ENCODE peak calls at places on chromosome 7, in eight cellular contexts. One of them, this sample, is unnamed. For H3K36me3, the result is how much of the 10 kb centered on the place peaks cover.

GRCh38 chr7:124029789-124030188 is 3.1 kb downstream of the TMEM229A start:
- DNase-seq in brain microvascular endothelial cell: no peak
- DNase-seq in ovary: no peak
- DNase-seq in mucosa of descending colon: no peak
- DNase-seq in SK-N-SH: no peak
- DNase-seq in astrocyte: no peak
- DNase-seq in heart right ventricle: no peak
- DNase-seq in right lobe of liver: no peak
- DNase-seq in this sample: no peak

GRCh38 chr7:22074961-22075360 is 129.3 kb upstream of the CDCA7L start:
- DNase-seq in ovary: no peak
- DNase-seq in SK-N-SH: no peak
- DNase-seq in right lobe of liver: no peak
- DNase-seq in mucosa of descending colon: no peak
- DNase-seq in heart right ventricle: no peak
- DNase-seq in brain microvascular endothelial cell: no peak
- DNase-seq in astrocyte: no peak
- DNase-seq in this sample: no peak

GRCh38 chr7:102888561-102889233 is 24.1 kb upstream of the LRRC17 start:
- DNase-seq in astrocyte: no peak
- DNase-seq in right lobe of liver: no peak
- DNase-seq in ovary: no peak
- DNase-seq in mucosa of descending colon: no peak
- DNase-seq in brain microvascular endothelial cell: no peak
- DNase-seq in SK-N-SH: no peak
- DNase-seq in heart right ventricle: no peak
- DNase-seq in this sample: no peak

GRCh38 chr7:28005075-28005847 is 175.3 kb downstream of the JAZF1 start:
- DNase-seq in mucosa of descending colon: no peak
- DNase-seq in astrocyte: peak
- DNase-seq in SK-N-SH: no peak
- DNase-seq in heart right ventricle: no peak
- DNase-seq in ovary: no peak
- DNase-seq in brain microvascular endothelial cell: no peak
- DNase-seq in right lobe of liver: peak
- DNase-seq in this sample: no peak

GRCh38 chr7:48416327-48416908 is 245.2 kb downstream of the ABCA13 start:
- DNase-seq in right lobe of liver: no peak
- DNase-seq in ovary: no peak
- DNase-seq in astrocyte: no peak
- DNase-seq in mucosa of descending colon: no peak
- DNase-seq in SK-N-SH: no peak
- DNase-seq in brain microvascular endothelial cell: no peak
- DNase-seq in heart right ventricle: no peak
- DNase-seq in this sample: no peak

GRCh38 chr7:148464932-148465331 is 125.6 kb upstream of the C7orf33 start:
- DNase-seq in mucosa of descending colon: no peak
- DNase-seq in ovary: no peak
- DNase-seq in heart right ventricle: no peak
- DNase-seq in right lobe of liver: no peak
- DNase-seq in astrocyte: no peak
- DNase-seq in SK-N-SH: no peak
- DNase-seq in brain microvascular endothelial cell: no peak
- DNase-seq in this sample: no peak

GRCh38 chr7:6160191-6160623 is 112.2 kb downstream of the CYTH3 start:
- DNase-seq in heart right ventricle: peak
- DNase-seq in ovary: peak
- DNase-seq in astrocyte: peak
- DNase-seq in SK-N-SH: peak
- DNase-seq in brain microvascular endothelial cell: peak
- DNase-seq in right lobe of liver: peak
- DNase-seq in mucosa of descending colon: peak
- DNase-seq in this sample: peak

GRCh38 chr7:44073664-44074348 is 8.4 kb upstream of the PGAM2 start:
- DNase-seq in right lobe of liver: peak
- DNase-seq in SK-N-SH: no peak
- DNase-seq in astrocyte: peak
- DNase-seq in heart right ventricle: peak
- DNase-seq in ovary: no peak
- DNase-seq in brain microvascular endothelial cell: peak
- DNase-seq in mucosa of descending colon: peak
- DNase-seq in this sample: no peak

GRCh38 chr7:1063361-1063760 is 19.0 kb downstream of the GPR146 start:
- DNase-seq in SK-N-SH: no peak
- DNase-seq in brain microvascular endothelial cell: no peak
- DNase-seq in astrocyte: no peak
- DNase-seq in heart right ventricle: no peak
- DNase-seq in right lobe of liver: no peak
- DNase-seq in ovary: no peak
- DNase-seq in mucosa of descending colon: no peak
- DNase-seq in this sample: no peak

GRCh38 chr7:25569765-25570164 is 341.5 kb upstream of the NPVF start:
- DNase-seq in ovary: no peak
- DNase-seq in mucosa of descending colon: no peak
- DNase-seq in right lobe of liver: no peak
- DNase-seq in heart right ventricle: no peak
- DNase-seq in brain microvascular endothelial cell: no peak
- DNase-seq in SK-N-SH: no peak
- DNase-seq in astrocyte: no peak
- DNase-seq in this sample: no peak

GRCh38 chr7:25567430-25567829 is 339.1 kb upstream of the NPVF start:
- DNase-seq in mucosa of descending colon: no peak
- DNase-seq in astrocyte: no peak
- DNase-seq in brain microvascular endothelial cell: no peak
- DNase-seq in right lobe of liver: no peak
- DNase-seq in SK-N-SH: no peak
- DNase-seq in heart right ventricle: no peak
- DNase-seq in ovary: no peak
- DNase-seq in this sample: no peak

GRCh38 chr7:25564980-25565379 is 336.7 kb upstream of the NPVF start:
- DNase-seq in heart right ventricle: no peak
- DNase-seq in SK-N-SH: no peak
- DNase-seq in mucosa of descending colon: no peak
- DNase-seq in ovary: no peak
- DNase-seq in right lobe of liver: no peak
- DNase-seq in brain microvascular endothelial cell: no peak
- DNase-seq in astrocyte: no peak
- DNase-seq in this sample: no peak

DNA sequence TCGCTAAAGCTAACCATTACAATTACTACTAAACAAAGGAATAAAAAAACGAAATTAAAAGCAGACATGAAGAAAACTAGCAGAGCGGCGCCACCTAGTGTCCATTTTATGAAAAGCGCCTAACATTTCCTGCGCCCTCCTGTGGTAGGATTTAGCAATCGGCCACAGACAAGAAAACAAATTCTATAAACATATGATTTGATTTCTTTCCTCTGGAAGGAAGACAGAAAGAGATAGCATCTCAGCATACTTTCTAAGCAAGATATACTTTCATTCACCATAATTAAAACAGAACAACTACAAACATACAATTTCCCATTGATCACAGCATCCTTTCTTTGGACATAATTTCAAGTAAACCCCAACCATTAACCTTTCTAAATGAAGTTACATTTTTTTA is 337.7 kb upstream of the NPVF start:
- DNase-seq in mucosa of descending colon: peak
- DNase-seq in right lobe of liver: peak
- DNase-seq in astrocyte: peak
- DNase-seq in SK-N-SH: peak
- DNase-seq in heart right ventricle: peak
- DNase-seq in brain microvascular endothelial cell: peak
- DNase-seq in ovary: peak
- DNase-seq in this sample: peak
- H3K4me3 ChIP-seq in mucosa of descending colon: no peak
- H3K4me3 ChIP-seq in right lobe of liver: no peak
- H3K4me3 ChIP-seq in astrocyte: no peak
- H3K4me3 ChIP-seq in SK-N-SH: peak
- H3K4me3 ChIP-seq in heart right ventricle: no peak
- H3K4me3 ChIP-seq in brain microvascular endothelial cell: no peak
- H3K4me3 ChIP-seq in ovary: no peak
- H3K4me3 ChIP-seq in this sample: no peak

DNA sequence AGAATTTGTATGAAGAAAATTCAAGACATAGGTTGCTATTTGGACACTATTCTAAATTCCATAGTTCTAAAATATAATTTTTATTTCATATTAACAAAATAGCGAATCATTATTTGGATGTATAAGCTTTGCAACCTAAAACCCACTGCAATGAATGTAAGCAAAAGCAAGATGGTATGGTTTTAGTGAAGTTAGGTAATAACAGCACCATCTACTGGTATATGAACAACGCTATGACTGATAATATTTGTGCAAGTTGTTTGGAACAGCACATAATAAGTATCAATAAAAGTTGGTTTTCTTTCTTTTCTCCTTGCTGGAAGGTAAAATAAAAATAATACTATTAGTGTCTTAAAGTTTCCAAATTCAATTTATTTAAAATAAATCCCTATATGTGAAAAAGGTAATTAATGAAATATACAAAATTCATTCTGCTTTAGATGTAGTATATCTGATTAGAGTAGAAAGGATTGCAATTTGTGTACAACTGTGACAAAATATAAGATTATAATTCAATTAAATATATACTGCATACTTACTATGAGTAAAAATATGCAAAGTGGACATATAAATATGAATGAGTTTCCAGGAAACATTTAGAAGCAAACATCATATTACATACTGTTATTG is 79.0 kb upstream of the LSM8 start:
- DNase-seq in astrocyte: peak
- DNase-seq in mucosa of descending colon: no peak
- DNase-seq in brain microvascular endothelial cell: no peak
- DNase-seq in heart right ventricle: no peak
- DNase-seq in ovary: no peak
- DNase-seq in SK-N-SH: peak
- DNase-seq in right lobe of liver: no peak
- DNase-seq in this sample: no peak
- TF ChIP-seq CTCF in astrocyte: peak
- TF ChIP-seq CTCF in mucosa of descending colon: no peak
- TF ChIP-seq CTCF in brain microvascular endothelial cell: peak
- TF ChIP-seq CTCF in heart right ventricle: no peak
- TF ChIP-seq CTCF in ovary: peak
- TF ChIP-seq CTCF in SK-N-SH: peak
- TF ChIP-seq CTCF in right lobe of liver: peak
- TF ChIP-seq CTCF in this sample: no peak

DNA sequence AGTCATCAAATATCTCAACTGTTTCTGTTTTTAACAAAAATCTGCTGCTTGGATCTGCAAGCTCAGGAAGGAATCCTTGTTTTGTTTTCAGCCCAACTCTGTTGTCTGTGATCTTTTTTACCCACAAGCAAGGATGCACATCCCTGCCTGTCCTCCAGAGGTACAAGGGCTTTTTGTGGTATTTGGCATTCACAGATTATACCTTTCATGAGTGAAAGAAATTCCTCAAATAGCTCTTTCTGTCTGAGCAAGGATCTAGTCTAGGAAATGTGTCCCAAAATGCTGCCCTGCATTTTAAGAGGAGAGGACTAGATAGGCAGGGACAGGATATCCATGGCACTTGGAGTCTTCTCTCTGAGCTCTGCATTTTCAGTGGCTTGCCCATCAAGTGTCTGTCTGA is 151.8 kb downstream of the BMPER start:
- DNase-seq in right lobe of liver: no peak
- DNase-seq in astrocyte: no peak
- DNase-seq in heart right ventricle: no peak
- DNase-seq in ovary: no peak
- DNase-seq in mucosa of descending colon: no peak
- DNase-seq in brain microvascular endothelial cell: no peak
- DNase-seq in SK-N-SH: no peak
- DNase-seq in this sample: no peak
- H3K36me3 ChIP-seq in right lobe of liver: under half
- H3K36me3 ChIP-seq in astrocyte: under half
- H3K36me3 ChIP-seq in heart right ventricle: under half
- H3K36me3 ChIP-seq in ovary: under half
- H3K36me3 ChIP-seq in mucosa of descending colon: under half
- H3K36me3 ChIP-seq in brain microvascular endothelial cell: under half
- H3K36me3 ChIP-seq in SK-N-SH: under half
- H3K36me3 ChIP-seq in this sample: under half

GRCh38 chr7:104327963-104328307 is 468 bp upstream of the LHFPL3 start:
- DNase-seq in astrocyte: no peak
- DNase-seq in mucosa of descending colon: no peak
- DNase-seq in brain microvascular endothelial cell: no peak
- DNase-seq in heart right ventricle: no peak
- DNase-seq in SK-N-SH: no peak
- DNase-seq in right lobe of liver: no peak
- DNase-seq in ovary: no peak
- DNase-seq in this sample: no peak
- H3K4me3 ChIP-seq in astrocyte: no peak
- H3K4me3 ChIP-seq in mucosa of descending colon: no peak
- H3K4me3 ChIP-seq in brain microvascular endothelial cell: no peak
- H3K4me3 ChIP-seq in heart right ventricle: no peak
- H3K4me3 ChIP-seq in SK-N-SH: peak
- H3K4me3 ChIP-seq in right lobe of liver: no peak
- H3K4me3 ChIP-seq in ovary: no peak
- H3K4me3 ChIP-seq in this sample: no peak

GRCh38 chr7:13794581-13794980 is 194.9 kb downstream of the ETV1 start:
- DNase-seq in SK-N-SH: no peak
- DNase-seq in mucosa of descending colon: no peak
- DNase-seq in heart right ventricle: no peak
- DNase-seq in astrocyte: peak
- DNase-seq in ovary: no peak
- DNase-seq in right lobe of liver: no peak
- DNase-seq in brain microvascular endothelial cell: no peak
- DNase-seq in this sample: no peak

GRCh38 chr7:13797545-13797944 is 191.9 kb downstream of the ETV1 start:
- DNase-seq in astrocyte: no peak
- DNase-seq in mucosa of descending colon: no peak
- DNase-seq in SK-N-SH: no peak
- DNase-seq in ovary: no peak
- DNase-seq in right lobe of liver: no peak
- DNase-seq in brain microvascular endothelial cell: no peak
- DNase-seq in heart right ventricle: no peak
- DNase-seq in this sample: no peak

GRCh38 chr7:13790611-13791010 is 198.9 kb downstream of the ETV1 start:
- DNase-seq in ovary: no peak
- DNase-seq in SK-N-SH: no peak
- DNase-seq in heart right ventricle: no peak
- DNase-seq in brain microvascular endothelial cell: no peak
- DNase-seq in mucosa of descending colon: no peak
- DNase-seq in right lobe of liver: no peak
- DNase-seq in astrocyte: no peak
- DNase-seq in this sample: no peak

GRCh38 chr7:13793926-13794325 is 195.5 kb downstream of the ETV1 start:
- DNase-seq in right lobe of liver: no peak
- DNase-seq in SK-N-SH: no peak
- DNase-seq in heart right ventricle: no peak
- DNase-seq in ovary: no peak
- DNase-seq in astrocyte: no peak
- DNase-seq in brain microvascular endothelial cell: no peak
- DNase-seq in mucosa of descending colon: no peak
- DNase-seq in this sample: no peak

DNA sequence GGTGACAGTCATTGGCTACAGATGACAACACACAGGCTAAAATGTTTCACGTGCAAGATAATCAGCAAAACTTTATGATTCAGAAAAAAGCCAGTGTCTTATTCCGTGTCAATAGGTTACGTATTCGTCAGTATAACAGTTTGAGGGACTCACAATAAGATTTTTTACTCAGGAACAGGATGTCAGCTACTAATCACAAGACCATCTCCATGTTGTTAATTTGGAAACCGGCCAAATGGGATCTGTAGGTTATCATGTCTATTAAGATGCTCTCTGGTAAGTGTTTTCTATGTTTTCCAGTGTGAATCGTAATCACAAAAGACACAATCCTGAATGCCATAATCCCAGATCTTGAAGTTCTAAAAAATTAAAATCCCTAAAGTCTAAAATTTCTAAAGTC is 197.3 kb downstream of the ETV1 start:
- DNase-seq in SK-N-SH: peak
- DNase-seq in right lobe of liver: no peak
- DNase-seq in ovary: no peak
- DNase-seq in mucosa of descending colon: no peak
- DNase-seq in brain microvascular endothelial cell: no peak
- DNase-seq in heart right ventricle: no peak
- DNase-seq in astrocyte: no peak
- DNase-seq in this sample: no peak
- TF ChIP-seq CTCF in SK-N-SH: no peak
- TF ChIP-seq CTCF in right lobe of liver: no peak
- TF ChIP-seq CTCF in ovary: no peak
- TF ChIP-seq CTCF in mucosa of descending colon: no peak
- TF ChIP-seq CTCF in brain microvascular endothelial cell: no peak
- TF ChIP-seq CTCF in heart right ventricle: no peak
- TF ChIP-seq CTCF in astrocyte: no peak
- TF ChIP-seq CTCF in this sample: no peak